ENCODE peak calls at places on chromosomes 5 and 9, in five cellular contexts. D is A549, F is psoas muscle, M is colonic mucosa, Q is lung. B is an unnamed sample. For H3K4me1, the result is how much of the 10 kb centered on the place peaks cover.

GRCh38 chr5:177487144-177487543 is 10.3 kb downstream of the PDLIM7 start:
- DNase-seq in D (no peak), F (no peak), M (no peak), Q (no peak), B (no peak)

GRCh38 chr9:128689820-128690683 is 1.0 kb downstream of the SET start:
- DNase-seq in D (peak), F (no peak), M (peak), Q (no peak), B (peak)

GRCh38 chr5:136295914-136296313 is 69.4 kb downstream of the TRPC7 start:
- DNase-seq in D (no peak), F (no peak), M (no peak), Q (no peak), B (no peak)

GRCh38 chr5:180704362-180704761 is 35.5 kb downstream of the OR2Y1 start:
- DNase-seq in D (no peak), F (no peak), M (no peak), Q (no peak), B (no peak)

GRCh38 chr9:129841071-129841470 is 5.8 kb downstream of the USP20 start:
- DNase-seq in D (no peak), F (no peak), M (no peak), Q (no peak), B (no peak)

GRCh38 chr9:133119461-133120342 is 1.3 kb downstream of the RALGDS start:
- DNase-seq in D (no peak), F (peak), M (peak), Q (no peak), B (no peak)

GRCh38 chr5:115514220-115514619 is 30.4 kb downstream of the FEM1C start:
- DNase-seq in D (no peak), F (no peak), M (no peak), Q (no peak), B (no peak)

GRCh38 chr5:42582723-42583122 is 159.5 kb downstream of the GHR start:
- DNase-seq in D (no peak), F (no peak), M (no peak), Q (no peak), B (no peak)

GRCh38 chr5:74787424-74787823 is 20.4 kb downstream of the NSA2 start:
- DNase-seq in D (no peak), F (no peak), M (no peak), Q (no peak), B (no peak)

DNA sequence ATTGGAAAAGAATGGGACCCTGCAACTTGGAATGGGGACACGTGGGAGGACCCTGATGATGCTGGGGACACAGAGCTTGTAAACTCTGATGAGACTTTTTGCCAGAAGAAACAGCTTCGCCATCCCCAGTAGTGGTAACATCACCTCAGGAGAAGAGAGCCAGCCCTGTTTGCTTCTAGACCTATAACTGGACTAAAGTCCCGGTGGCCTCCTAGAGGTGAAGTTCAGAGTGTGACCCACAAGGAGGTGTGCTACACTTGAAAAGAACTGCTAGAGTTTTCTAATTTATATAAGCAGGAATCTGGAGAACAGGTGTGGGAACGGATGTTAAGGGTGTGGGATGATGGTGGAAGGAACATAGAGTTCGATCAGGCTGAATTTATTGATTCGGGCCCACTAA is 19.8 kb downstream of the NSA2 start:
- DNase-seq in D (no peak), F (no peak), M (no peak), Q (no peak), B (peak)
- TF ChIP-seq CTCF in D (no peak), F (no peak), M (peak), Q (no peak), B (peak)

DNA sequence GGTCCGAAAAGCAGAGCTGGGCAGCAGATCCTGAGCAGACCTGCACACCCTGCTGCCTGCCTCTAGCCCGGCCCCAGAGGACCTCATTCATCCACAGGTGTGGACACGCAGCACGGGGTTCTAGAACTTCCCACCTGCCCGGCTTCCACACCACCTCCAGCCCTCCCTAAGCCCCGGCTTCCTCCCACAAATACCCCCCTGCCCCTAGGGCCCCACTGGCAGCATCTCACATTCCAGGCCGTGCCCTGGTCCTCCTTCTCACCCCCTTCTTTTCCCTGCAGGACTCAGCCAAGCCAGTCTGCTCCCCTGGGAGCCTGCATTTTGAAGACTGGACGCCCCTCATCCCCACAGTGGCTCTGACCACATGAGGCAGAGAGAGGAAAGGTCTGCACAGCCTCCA is 138.9 kb downstream of the ADAMTS2 start:
- DNase-seq in D (no peak), F (no peak), M (no peak), Q (no peak), B (no peak)
- H3K4me1 ChIP-seq in D (under half), F (under half), M (under half), Q (under half), B (under half)

GRCh38 chr5:129094087-129094923 is at the start of gene ISOC1:
- DNase-seq in D (peak), F (peak), M (peak), Q (peak), B (peak)
- TF ChIP-seq CTCF in D (no peak), F (peak), M (no peak), Q (no peak), B (no peak)

GRCh38 chr9:136539427-136540412 is 6.1 kb downstream of the NOTCH1 start:
- DNase-seq in D (no peak), F (peak), M (peak), Q (peak), B (peak)
- H3K4me1 ChIP-seq in D (under half), F (under half), M (under half), Q (under half), B (half or more)

DNA sequence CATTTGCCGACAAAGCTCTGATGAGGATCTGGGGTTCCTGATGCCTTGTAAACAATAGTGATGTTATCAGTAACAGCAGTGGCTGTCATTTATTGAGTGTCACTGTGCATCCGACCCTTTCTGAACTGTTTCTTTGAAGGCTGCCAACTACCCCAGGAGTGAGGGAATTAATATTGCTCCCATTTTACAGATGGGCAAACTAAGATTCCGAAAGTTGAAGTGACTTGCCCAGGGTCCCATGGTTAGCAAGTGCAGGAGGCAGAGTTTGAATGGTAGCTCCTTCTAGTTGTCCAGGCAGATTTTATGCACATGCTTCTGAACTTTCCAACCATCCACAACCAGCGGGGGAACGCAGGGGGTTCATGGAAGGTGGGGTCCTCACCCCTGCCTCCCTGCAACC is 81.9 kb downstream of the COL27A1 start:
- DNase-seq in D (no peak), F (no peak), M (no peak), Q (no peak), B (no peak)
- TF ChIP-seq CTCF in D (no peak), F (no peak), M (no peak), Q (no peak), B (no peak)

GRCh38 chr5:35285011-35285410 is 54.7 kb upstream of the PRLR start:
- DNase-seq in D (no peak), F (no peak), M (no peak), Q (no peak), B (no peak)
- H3K4me1 ChIP-seq in D (under half), F (under half), M (under half), Q (under half), B (under half)

DNA sequence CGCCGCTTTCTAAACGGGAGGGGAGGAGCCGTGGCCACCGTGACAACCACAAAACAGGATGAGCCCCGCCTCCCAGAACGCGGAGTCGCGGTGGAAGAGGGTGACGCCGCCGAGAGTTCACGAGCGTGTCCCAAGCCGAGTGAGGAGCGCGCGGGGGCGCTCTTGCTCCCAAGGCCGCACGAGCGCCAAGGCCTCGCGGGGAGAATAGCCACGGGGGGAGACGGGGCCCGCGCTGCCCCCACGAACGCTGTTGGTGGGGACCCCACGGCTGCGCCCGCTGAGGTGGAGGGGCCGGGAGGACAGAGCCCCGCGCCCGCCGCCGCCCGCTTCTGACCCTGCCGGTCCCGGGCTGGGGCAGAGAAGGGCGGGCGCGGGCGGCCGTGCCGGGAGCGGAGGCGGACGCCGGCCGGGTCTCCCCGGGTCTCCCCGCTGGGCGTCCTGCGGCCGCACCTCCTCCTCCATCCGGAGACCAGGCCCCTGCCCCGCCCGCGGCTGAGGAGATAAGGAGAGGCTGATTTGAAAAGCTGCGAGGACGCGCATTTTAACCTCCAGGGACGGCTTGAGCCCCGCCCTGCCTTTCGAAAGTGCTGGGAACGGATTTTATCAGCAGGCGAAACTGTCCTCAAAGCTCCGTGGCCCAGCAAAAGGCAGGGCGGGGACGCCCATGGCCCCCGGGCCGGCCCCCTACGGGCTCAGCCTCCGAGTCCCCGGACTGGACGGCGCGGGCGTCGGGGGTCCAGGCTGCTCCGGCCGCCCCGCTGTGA is 3.8 kb upstream of the NKD2 start:
- DNase-seq in D (peak), F (peak), M (peak), Q (peak), B (peak)
- TF ChIP-seq CTCF in D (peak), F (peak), M (no peak), Q (no peak), B (no peak)

DNA sequence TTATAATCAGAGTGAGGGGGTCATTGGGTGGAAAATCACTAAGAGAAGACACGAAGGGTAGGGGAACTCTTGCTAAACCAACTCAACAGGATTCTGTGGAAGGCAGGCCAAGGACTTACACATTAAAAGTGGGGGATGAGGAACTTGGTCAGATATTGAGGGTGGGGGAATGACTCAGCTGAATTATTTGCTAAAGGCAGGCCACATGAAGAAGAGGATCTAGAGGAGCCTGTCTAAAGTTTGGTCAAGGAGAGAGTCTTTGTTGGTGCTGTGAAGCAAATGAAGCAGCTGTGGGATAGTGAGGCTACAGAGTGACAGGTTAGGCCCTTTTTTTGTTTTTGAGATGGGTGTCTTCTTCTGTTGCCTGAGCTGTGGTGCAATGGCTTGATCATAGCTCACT is 63.9 kb upstream of the SPRY4 start:
- DNase-seq in D (no peak), F (no peak), M (no peak), Q (no peak), B (no peak)
- H3K4me1 ChIP-seq in D (under half), F (under half), M (under half), Q (under half), B (under half)

B was measured in transverse colon.